ENCODE peak calls at places on chromosomes 5 and 9, in eight cellular contexts. One of them, this sample, is unnamed.

GRCh38 chr9:83068414-83068813 is 5.5 kb upstream of the RASEF start:
- DNase-seq in cardiac muscle cell: no peak
- DNase-seq in HFFc6: no peak
- DNase-seq in left ventricle myocardium inferior: no peak
- DNase-seq in osteocyte: no peak
- DNase-seq in upper lobe of right lung: no peak
- DNase-seq in A549: no peak
- DNase-seq in endodermal cell: no peak
- DNase-seq in this sample: no peak

GRCh38 chr9:36797471-36798220 is 225.0 kb downstream of the MELK start:
- DNase-seq in osteocyte: no peak
- DNase-seq in upper lobe of right lung: no peak
- DNase-seq in cardiac muscle cell: no peak
- DNase-seq in endodermal cell: no peak
- DNase-seq in A549: no peak
- DNase-seq in HFFc6: no peak
- DNase-seq in left ventricle myocardium inferior: no peak
- DNase-seq in this sample: no peak

GRCh38 chr5:40962207-40962955 is 53.1 kb downstream of the C7 start:
- DNase-seq in A549: no peak
- DNase-seq in endodermal cell: no peak
- DNase-seq in HFFc6: no peak
- DNase-seq in cardiac muscle cell: no peak
- DNase-seq in left ventricle myocardium inferior: no peak
- DNase-seq in osteocyte: no peak
- DNase-seq in upper lobe of right lung: no peak
- DNase-seq in this sample: no peak

GRCh38 chr5:165881259-165881658 is 2375.8 kb downstream of the MAT2B start:
- DNase-seq in upper lobe of right lung: no peak
- DNase-seq in endodermal cell: no peak
- DNase-seq in cardiac muscle cell: peak
- DNase-seq in left ventricle myocardium inferior: no peak
- DNase-seq in osteocyte: no peak
- DNase-seq in HFFc6: no peak
- DNase-seq in A549: no peak
- DNase-seq in this sample: no peak

GRCh38 chr9:132154925-132155324 is 6.9 kb upstream of the NTNG2 start:
- DNase-seq in endodermal cell: peak
- DNase-seq in osteocyte: no peak
- DNase-seq in upper lobe of right lung: no peak
- DNase-seq in HFFc6: no peak
- DNase-seq in A549: no peak
- DNase-seq in cardiac muscle cell: no peak
- DNase-seq in left ventricle myocardium inferior: no peak
- DNase-seq in this sample: no peak

GRCh38 chr5:61263072-61263471 is 69.0 kb upstream of the ZSWIM6 start:
- DNase-seq in cardiac muscle cell: no peak
- DNase-seq in left ventricle myocardium inferior: no peak
- DNase-seq in HFFc6: no peak
- DNase-seq in osteocyte: no peak
- DNase-seq in upper lobe of right lung: no peak
- DNase-seq in A549: no peak
- DNase-seq in endodermal cell: no peak
- DNase-seq in this sample: no peak

GRCh38 chr5:45642370-45642769 is 53.8 kb downstream of the HCN1 start:
- DNase-seq in osteocyte: no peak
- DNase-seq in upper lobe of right lung: no peak
- DNase-seq in A549: no peak
- DNase-seq in HFFc6: no peak
- DNase-seq in endodermal cell: no peak
- DNase-seq in cardiac muscle cell: no peak
- DNase-seq in left ventricle myocardium inferior: no peak
- DNase-seq in this sample: no peak

GRCh38 chr5:88882321-88883038 is 504 bp downstream of the MEF2C start:
- DNase-seq in upper lobe of right lung: no peak
- DNase-seq in left ventricle myocardium inferior: no peak
- DNase-seq in A549: no peak
- DNase-seq in osteocyte: no peak
- DNase-seq in endodermal cell: peak
- DNase-seq in HFFc6: no peak
- DNase-seq in cardiac muscle cell: no peak
- DNase-seq in this sample: no peak

GRCh38 chr5:123285122-123286011 is 137.8 kb downstream of the CEP120 start:
- DNase-seq in osteocyte: no peak
- DNase-seq in HFFc6: no peak
- DNase-seq in A549: no peak
- DNase-seq in upper lobe of right lung: no peak
- DNase-seq in cardiac muscle cell: peak
- DNase-seq in endodermal cell: peak
- DNase-seq in left ventricle myocardium inferior: no peak
- DNase-seq in this sample: no peak

GRCh38 chr5:51395666-51396356 is 12.6 kb downstream of the ISL1 start:
- DNase-seq in A549: no peak
- DNase-seq in left ventricle myocardium inferior: no peak
- DNase-seq in osteocyte: no peak
- DNase-seq in upper lobe of right lung: no peak
- DNase-seq in HFFc6: no peak
- DNase-seq in endodermal cell: no peak
- DNase-seq in cardiac muscle cell: no peak
- DNase-seq in this sample: no peak

GRCh38 chr9:15206949-15207696 is 99.9 kb downstream of the TTC39B start:
- DNase-seq in cardiac muscle cell: no peak
- DNase-seq in endodermal cell: no peak
- DNase-seq in HFFc6: no peak
- DNase-seq in osteocyte: no peak
- DNase-seq in upper lobe of right lung: no peak
- DNase-seq in left ventricle myocardium inferior: no peak
- DNase-seq in A549: no peak
- DNase-seq in this sample: no peak

GRCh38 chr5:13566903-13567339 is 377.6 kb downstream of the DNAH5 start:
- DNase-seq in endodermal cell: no peak
- DNase-seq in A549: peak
- DNase-seq in HFFc6: peak
- DNase-seq in upper lobe of right lung: no peak
- DNase-seq in left ventricle myocardium inferior: no peak
- DNase-seq in cardiac muscle cell: no peak
- DNase-seq in osteocyte: no peak
- DNase-seq in this sample: no peak

GRCh38 chr9:78031271-78031825 is at the start of gene GNAQ:
- DNase-seq in endodermal cell: peak
- DNase-seq in cardiac muscle cell: peak
- DNase-seq in osteocyte: no peak
- DNase-seq in upper lobe of right lung: peak
- DNase-seq in left ventricle myocardium inferior: peak
- DNase-seq in HFFc6: no peak
- DNase-seq in A549: no peak
- DNase-seq in this sample: no peak

DNA sequence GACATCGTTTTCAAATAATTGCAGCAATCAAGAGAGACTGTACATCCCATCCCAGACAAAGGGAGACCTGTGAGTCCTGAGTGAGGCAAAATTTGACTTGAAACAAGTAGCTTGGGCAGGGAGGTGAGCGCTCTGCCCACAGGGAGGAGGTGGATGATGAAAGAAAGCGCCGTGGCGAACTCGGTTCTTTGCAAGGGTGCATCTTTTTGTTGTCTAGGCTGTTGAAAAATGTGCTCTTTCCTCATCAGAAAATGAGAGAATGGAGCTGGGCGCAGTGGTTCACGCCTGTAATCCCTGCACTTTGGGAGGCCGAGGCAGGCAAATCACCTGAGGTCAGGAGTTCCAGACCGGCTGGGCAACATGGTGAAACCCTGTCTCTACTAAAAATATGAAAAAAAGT is 150.5 kb downstream of the GAPVD1 start:
- DNase-seq in cardiac muscle cell: no peak
- DNase-seq in osteocyte: no peak
- DNase-seq in A549: no peak
- DNase-seq in endodermal cell: no peak
- DNase-seq in left ventricle myocardium inferior: no peak
- DNase-seq in HFFc6: no peak
- DNase-seq in upper lobe of right lung: no peak
- DNase-seq in this sample: no peak
- TF ChIP-seq CTCF in cardiac muscle cell: no peak
- TF ChIP-seq CTCF in osteocyte: no peak
- TF ChIP-seq CTCF in A549: no peak
- TF ChIP-seq CTCF in endodermal cell: no peak
- TF ChIP-seq CTCF in left ventricle myocardium inferior: no peak
- TF ChIP-seq CTCF in HFFc6: no peak
- TF ChIP-seq CTCF in upper lobe of right lung: no peak
- TF ChIP-seq CTCF in this sample: no peak

GRCh38 chr9:134982311-134982710 is 64.6 kb upstream of the FCN1 start:
- DNase-seq in HFFc6: no peak
- DNase-seq in osteocyte: no peak
- DNase-seq in endodermal cell: no peak
- DNase-seq in cardiac muscle cell: no peak
- DNase-seq in left ventricle myocardium inferior: no peak
- DNase-seq in upper lobe of right lung: peak
- DNase-seq in A549: no peak
- DNase-seq in this sample: no peak

GRCh38 chr9:134984372-134985240 is 66.9 kb upstream of the FCN1 start:
- DNase-seq in cardiac muscle cell: no peak
- DNase-seq in osteocyte: no peak
- DNase-seq in endodermal cell: no peak
- DNase-seq in left ventricle myocardium inferior: no peak
- DNase-seq in HFFc6: no peak
- DNase-seq in upper lobe of right lung: peak
- DNase-seq in A549: no peak
- DNase-seq in this sample: no peak

GRCh38 chr9:134983506-134984371 is 66.0 kb upstream of the FCN1 start:
- DNase-seq in upper lobe of right lung: peak
- DNase-seq in cardiac muscle cell: no peak
- DNase-seq in endodermal cell: no peak
- DNase-seq in left ventricle myocardium inferior: no peak
- DNase-seq in osteocyte: no peak
- DNase-seq in HFFc6: no peak
- DNase-seq in A549: no peak
- DNase-seq in this sample: no peak

GRCh38 chr9:134981829-134982228 is 64.1 kb upstream of the FCN1 start:
- DNase-seq in upper lobe of right lung: peak
- DNase-seq in cardiac muscle cell: no peak
- DNase-seq in A549: no peak
- DNase-seq in HFFc6: no peak
- DNase-seq in left ventricle myocardium inferior: no peak
- DNase-seq in osteocyte: no peak
- DNase-seq in endodermal cell: no peak
- DNase-seq in this sample: no peak

DNA sequence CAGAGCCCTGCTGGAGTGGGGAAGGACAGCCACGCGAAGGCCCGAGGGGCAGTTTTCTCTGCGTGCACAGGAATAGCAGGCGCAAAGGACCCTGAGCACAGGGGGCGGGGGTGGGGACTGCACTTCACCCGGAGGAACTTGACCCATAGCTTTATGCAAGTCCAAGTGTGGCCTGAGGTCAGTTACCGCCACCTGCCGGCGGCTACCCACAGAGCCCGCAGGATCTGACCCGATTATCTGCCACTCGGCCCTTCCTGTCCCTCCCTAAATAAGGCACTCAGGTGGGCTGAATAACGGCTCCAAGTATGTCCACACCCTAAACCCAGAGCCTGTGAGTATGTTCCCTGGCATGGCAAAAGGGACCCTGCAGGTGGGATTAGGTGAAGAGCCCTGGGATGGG is 65.4 kb upstream of the FCN1 start:
- DNase-seq in cardiac muscle cell: peak
- DNase-seq in HFFc6: no peak
- DNase-seq in endodermal cell: peak
- DNase-seq in left ventricle myocardium inferior: peak
- DNase-seq in osteocyte: no peak
- DNase-seq in A549: no peak
- DNase-seq in upper lobe of right lung: peak
- DNase-seq in this sample: no peak
- TF ChIP-seq CTCF in cardiac muscle cell: peak
- TF ChIP-seq CTCF in HFFc6: peak
- TF ChIP-seq CTCF in endodermal cell: peak
- TF ChIP-seq CTCF in left ventricle myocardium inferior: peak
- TF ChIP-seq CTCF in osteocyte: no peak
- TF ChIP-seq CTCF in A549: no peak
- TF ChIP-seq CTCF in upper lobe of right lung: peak
- TF ChIP-seq CTCF in this sample: peak

GRCh38 chr5:52560366-52560765 is 227.3 kb upstream of the ITGA1 start:
- DNase-seq in osteocyte: no peak
- DNase-seq in A549: no peak
- DNase-seq in left ventricle myocardium inferior: no peak
- DNase-seq in endodermal cell: no peak
- DNase-seq in upper lobe of right lung: no peak
- DNase-seq in cardiac muscle cell: peak
- DNase-seq in HFFc6: peak
- DNase-seq in this sample: no peak
- TF ChIP-seq CTCF in osteocyte: peak
- TF ChIP-seq CTCF in A549: no peak
- TF ChIP-seq CTCF in left ventricle myocardium inferior: no peak
- TF ChIP-seq CTCF in endodermal cell: peak
- TF ChIP-seq CTCF in upper lobe of right lung: peak
- TF ChIP-seq CTCF in cardiac muscle cell: no peak
- TF ChIP-seq CTCF in HFFc6: peak
- TF ChIP-seq CTCF in this sample: peak

GRCh38 chr9:93910598-93910997 is 44.6 kb downstream of the BARX1 start:
- DNase-seq in endodermal cell: peak
- DNase-seq in upper lobe of right lung: no peak
- DNase-seq in cardiac muscle cell: no peak
- DNase-seq in A549: no peak
- DNase-seq in left ventricle myocardium inferior: no peak
- DNase-seq in HFFc6: no peak
- DNase-seq in osteocyte: no peak
- DNase-seq in this sample: no peak

GRCh38 chr9:93907551-93908199 is 47.5 kb downstream of the BARX1 start:
- DNase-seq in upper lobe of right lung: no peak
- DNase-seq in HFFc6: no peak
- DNase-seq in endodermal cell: no peak
- DNase-seq in osteocyte: no peak
- DNase-seq in left ventricle myocardium inferior: no peak
- DNase-seq in cardiac muscle cell: no peak
- DNase-seq in A549: no peak
- DNase-seq in this sample: no peak

GRCh38 chr9:93908591-93909241 is 46.4 kb downstream of the BARX1 start:
- DNase-seq in upper lobe of right lung: peak
- DNase-seq in A549: no peak
- DNase-seq in osteocyte: no peak
- DNase-seq in left ventricle myocardium inferior: no peak
- DNase-seq in endodermal cell: no peak
- DNase-seq in cardiac muscle cell: no peak
- DNase-seq in HFFc6: no peak
- DNase-seq in this sample: no peak

GRCh38 chr9:93910196-93910595 is 45.0 kb downstream of the BARX1 start:
- DNase-seq in endodermal cell: no peak
- DNase-seq in A549: no peak
- DNase-seq in cardiac muscle cell: no peak
- DNase-seq in osteocyte: no peak
- DNase-seq in upper lobe of right lung: no peak
- DNase-seq in left ventricle myocardium inferior: no peak
- DNase-seq in HFFc6: no peak
- DNase-seq in this sample: no peak

DNA sequence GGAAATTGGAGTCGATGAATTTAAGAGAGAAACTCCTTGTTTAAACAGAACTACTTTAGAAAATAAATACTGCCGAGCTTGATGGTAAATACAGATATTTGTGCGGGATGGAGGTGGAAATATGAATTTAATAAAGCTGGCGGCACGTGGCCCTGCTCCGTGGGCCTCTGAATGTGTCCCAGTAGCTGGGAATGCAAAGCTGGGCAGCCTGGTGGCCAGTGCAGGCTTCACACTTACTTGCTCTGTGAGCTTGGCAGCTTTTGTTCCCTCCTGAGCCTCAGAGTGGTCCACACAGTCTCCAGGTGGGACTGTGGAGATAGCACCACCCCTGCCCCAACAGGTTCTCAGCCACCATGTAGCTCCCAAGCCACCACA is 45.9 kb downstream of the BARX1 start:
- DNase-seq in endodermal cell: no peak
- DNase-seq in osteocyte: no peak
- DNase-seq in HFFc6: no peak
- DNase-seq in left ventricle myocardium inferior: no peak
- DNase-seq in upper lobe of right lung: no peak
- DNase-seq in A549: no peak
- DNase-seq in cardiac muscle cell: no peak
- DNase-seq in this sample: no peak
- TF ChIP-seq CTCF in endodermal cell: peak
- TF ChIP-seq CTCF in osteocyte: no peak
- TF ChIP-seq CTCF in HFFc6: no peak
- TF ChIP-seq CTCF in left ventricle myocardium inferior: no peak
- TF ChIP-seq CTCF in upper lobe of right lung: no peak
- TF ChIP-seq CTCF in A549: no peak
- TF ChIP-seq CTCF in cardiac muscle cell: no peak
- TF ChIP-seq CTCF in this sample: no peak

This sample was measured in D721Med.